ENCODE peak calls at places on chromosomes 11 and 22, in eight cellular contexts. One of them, this sample, is unnamed. For H3K36me3, the result is how much of the 10 kb centered on the place peaks cover.

GRCh38 chr11:31865606-31866300 is 54.6 kb upstream of the PAX6 start:
- DNase-seq in H7: no peak
- DNase-seq in NT2/D1: no peak
- DNase-seq in Peyer's patch: no peak
- DNase-seq in MM.1S: no peak
- DNase-seq in right lobe of liver: no peak
- DNase-seq in HepG2: no peak
- DNase-seq in colonic mucosa: no peak
- DNase-seq in this sample: no peak

GRCh38 chr11:31827458-31828206 is 16.5 kb upstream of the PAX6 start:
- DNase-seq in H7: peak
- DNase-seq in NT2/D1: no peak
- DNase-seq in Peyer's patch: no peak
- DNase-seq in MM.1S: no peak
- DNase-seq in right lobe of liver: no peak
- DNase-seq in HepG2: no peak
- DNase-seq in colonic mucosa: no peak
- DNase-seq in this sample: no peak

GRCh38 chr11:122157540-122158173 is 41.6 kb upstream of the BLID start:
- DNase-seq in H7: no peak
- DNase-seq in NT2/D1: no peak
- DNase-seq in Peyer's patch: no peak
- DNase-seq in MM.1S: no peak
- DNase-seq in right lobe of liver: no peak
- DNase-seq in HepG2: no peak
- DNase-seq in colonic mucosa: no peak
- DNase-seq in this sample: no peak

GRCh38 chr11:796565-797299 is 1.3 kb downstream of the SLC25A22 start:
- DNase-seq in H7: peak
- DNase-seq in NT2/D1: no peak
- DNase-seq in Peyer's patch: peak
- DNase-seq in MM.1S: no peak
- DNase-seq in right lobe of liver: peak
- DNase-seq in HepG2: peak
- DNase-seq in colonic mucosa: peak
- DNase-seq in this sample: no peak

GRCh38 chr11:64036081-64037026 is 623 bp downstream of the FLRT1 start:
- DNase-seq in H7: peak
- DNase-seq in NT2/D1: no peak
- DNase-seq in Peyer's patch: no peak
- DNase-seq in MM.1S: no peak
- DNase-seq in right lobe of liver: no peak
- DNase-seq in HepG2: no peak
- DNase-seq in colonic mucosa: no peak
- DNase-seq in this sample: no peak

GRCh38 chr22:22380098-22381030 is 128.2 kb downstream of the ZNF280B start:
- DNase-seq in H7: peak
- DNase-seq in NT2/D1: no peak
- DNase-seq in Peyer's patch: no peak
- DNase-seq in MM.1S: peak
- DNase-seq in right lobe of liver: no peak
- DNase-seq in HepG2: no peak
- DNase-seq in colonic mucosa: no peak
- DNase-seq in this sample: no peak

GRCh38 chr11:118532852-118533768 is 2.1 kb downstream of the TMEM25 start:
- DNase-seq in H7: no peak
- DNase-seq in NT2/D1: no peak
- DNase-seq in Peyer's patch: no peak
- DNase-seq in MM.1S: no peak
- DNase-seq in right lobe of liver: peak
- DNase-seq in HepG2: no peak
- DNase-seq in colonic mucosa: no peak
- DNase-seq in this sample: no peak

GRCh38 chr22:49197500-49197899 is 630.2 kb downstream of the BRD1 start:
- DNase-seq in H7: peak
- DNase-seq in NT2/D1: no peak
- DNase-seq in Peyer's patch: peak
- DNase-seq in MM.1S: no peak
- DNase-seq in right lobe of liver: peak
- DNase-seq in HepG2: no peak
- DNase-seq in colonic mucosa: no peak
- DNase-seq in this sample: no peak

GRCh38 chr11:118605116-118605867 is 2.1 kb upstream of the PHLDB1 start:
- DNase-seq in H7: peak
- DNase-seq in NT2/D1: no peak
- DNase-seq in Peyer's patch: no peak
- DNase-seq in MM.1S: no peak
- DNase-seq in right lobe of liver: no peak
- DNase-seq in HepG2: peak
- DNase-seq in colonic mucosa: peak
- DNase-seq in this sample: no peak

GRCh38 chr22:17501679-17502285 is 61.5 kb upstream of the SLC25A18 start:
- DNase-seq in H7: peak
- DNase-seq in NT2/D1: peak
- DNase-seq in Peyer's patch: no peak
- DNase-seq in MM.1S: peak
- DNase-seq in right lobe of liver: no peak
- DNase-seq in HepG2: peak
- DNase-seq in colonic mucosa: peak
- DNase-seq in this sample: peak

GRCh38 chr11:86118201-86118600 is 49.3 kb upstream of the PICALM start:
- DNase-seq in H7: no peak
- DNase-seq in NT2/D1: no peak
- DNase-seq in Peyer's patch: no peak
- DNase-seq in MM.1S: no peak
- DNase-seq in right lobe of liver: no peak
- DNase-seq in HepG2: no peak
- DNase-seq in colonic mucosa: no peak
- DNase-seq in this sample: no peak

GRCh38 chr22:33922268-33922667 is 2.0 kb upstream of the LARGE1 start:
- DNase-seq in H7: no peak
- DNase-seq in NT2/D1: peak
- DNase-seq in Peyer's patch: peak
- DNase-seq in MM.1S: peak
- DNase-seq in right lobe of liver: peak
- DNase-seq in HepG2: peak
- DNase-seq in colonic mucosa: peak
- DNase-seq in this sample: peak

GRCh38 chr11:71458146-71459070 is 5.4 kb downstream of the NADSYN1 start:
- DNase-seq in H7: no peak
- DNase-seq in NT2/D1: no peak
- DNase-seq in Peyer's patch: peak
- DNase-seq in MM.1S: no peak
- DNase-seq in right lobe of liver: peak
- DNase-seq in HepG2: no peak
- DNase-seq in colonic mucosa: no peak
- DNase-seq in this sample: no peak
- H3K36me3 ChIP-seq in H7: under half
- H3K36me3 ChIP-seq in NT2/D1: half or more
- H3K36me3 ChIP-seq in Peyer's patch: under half
- H3K36me3 ChIP-seq in MM.1S: under half
- H3K36me3 ChIP-seq in right lobe of liver: under half
- H3K36me3 ChIP-seq in HepG2: half or more
- H3K36me3 ChIP-seq in colonic mucosa: under half
- H3K36me3 ChIP-seq in this sample: under half

GRCh38 chr11:57599381-57599780 is 1.9 kb downstream of the SERPING1 start:
- DNase-seq in H7: no peak
- DNase-seq in NT2/D1: no peak
- DNase-seq in Peyer's patch: no peak
- DNase-seq in MM.1S: no peak
- DNase-seq in right lobe of liver: no peak
- DNase-seq in HepG2: no peak
- DNase-seq in colonic mucosa: no peak
- DNase-seq in this sample: no peak

GRCh38 chr11:57596266-57596885 is 1.1 kb upstream of the SERPING1 start:
- DNase-seq in H7: no peak
- DNase-seq in NT2/D1: no peak
- DNase-seq in Peyer's patch: no peak
- DNase-seq in MM.1S: no peak
- DNase-seq in right lobe of liver: peak
- DNase-seq in HepG2: no peak
- DNase-seq in colonic mucosa: no peak
- DNase-seq in this sample: no peak

GRCh38 chr11:57597971-57598830 is 716 bp downstream of the SERPING1 start:
- DNase-seq in H7: peak
- DNase-seq in NT2/D1: peak
- DNase-seq in Peyer's patch: peak
- DNase-seq in MM.1S: no peak
- DNase-seq in right lobe of liver: peak
- DNase-seq in HepG2: peak
- DNase-seq in colonic mucosa: peak
- DNase-seq in this sample: peak

GRCh38 chr11:57598831-57599155 is 1.3 kb downstream of the SERPING1 start:
- DNase-seq in H7: no peak
- DNase-seq in NT2/D1: no peak
- DNase-seq in Peyer's patch: no peak
- DNase-seq in MM.1S: no peak
- DNase-seq in right lobe of liver: no peak
- DNase-seq in HepG2: no peak
- DNase-seq in colonic mucosa: no peak
- DNase-seq in this sample: no peak

GRCh38 chr11:57597461-57597892 is at the start of gene SERPING1:
- DNase-seq in H7: no peak
- DNase-seq in NT2/D1: no peak
- DNase-seq in Peyer's patch: peak
- DNase-seq in MM.1S: no peak
- DNase-seq in right lobe of liver: peak
- DNase-seq in HepG2: no peak
- DNase-seq in colonic mucosa: peak
- DNase-seq in this sample: peak
- H3K4me3 ChIP-seq in H7: peak
- H3K4me3 ChIP-seq in NT2/D1: peak
- H3K4me3 ChIP-seq in Peyer's patch: peak
- H3K4me3 ChIP-seq in MM.1S: no peak
- H3K4me3 ChIP-seq in right lobe of liver: peak
- H3K4me3 ChIP-seq in HepG2: peak
- H3K4me3 ChIP-seq in colonic mucosa: peak
- H3K4me3 ChIP-seq in this sample: peak

GRCh38 chr22:46348099-46348695 is 12.7 kb downstream of the TRMU start:
- DNase-seq in H7: no peak
- DNase-seq in NT2/D1: no peak
- DNase-seq in Peyer's patch: no peak
- DNase-seq in MM.1S: no peak
- DNase-seq in right lobe of liver: peak
- DNase-seq in HepG2: no peak
- DNase-seq in colonic mucosa: no peak
- DNase-seq in this sample: no peak
- H3K36me3 ChIP-seq in H7: under half
- H3K36me3 ChIP-seq in NT2/D1: half or more
- H3K36me3 ChIP-seq in Peyer's patch: under half
- H3K36me3 ChIP-seq in MM.1S: under half
- H3K36me3 ChIP-seq in right lobe of liver: half or more
- H3K36me3 ChIP-seq in HepG2: half or more
- H3K36me3 ChIP-seq in colonic mucosa: under half
- H3K36me3 ChIP-seq in this sample: half or more

DNA sequence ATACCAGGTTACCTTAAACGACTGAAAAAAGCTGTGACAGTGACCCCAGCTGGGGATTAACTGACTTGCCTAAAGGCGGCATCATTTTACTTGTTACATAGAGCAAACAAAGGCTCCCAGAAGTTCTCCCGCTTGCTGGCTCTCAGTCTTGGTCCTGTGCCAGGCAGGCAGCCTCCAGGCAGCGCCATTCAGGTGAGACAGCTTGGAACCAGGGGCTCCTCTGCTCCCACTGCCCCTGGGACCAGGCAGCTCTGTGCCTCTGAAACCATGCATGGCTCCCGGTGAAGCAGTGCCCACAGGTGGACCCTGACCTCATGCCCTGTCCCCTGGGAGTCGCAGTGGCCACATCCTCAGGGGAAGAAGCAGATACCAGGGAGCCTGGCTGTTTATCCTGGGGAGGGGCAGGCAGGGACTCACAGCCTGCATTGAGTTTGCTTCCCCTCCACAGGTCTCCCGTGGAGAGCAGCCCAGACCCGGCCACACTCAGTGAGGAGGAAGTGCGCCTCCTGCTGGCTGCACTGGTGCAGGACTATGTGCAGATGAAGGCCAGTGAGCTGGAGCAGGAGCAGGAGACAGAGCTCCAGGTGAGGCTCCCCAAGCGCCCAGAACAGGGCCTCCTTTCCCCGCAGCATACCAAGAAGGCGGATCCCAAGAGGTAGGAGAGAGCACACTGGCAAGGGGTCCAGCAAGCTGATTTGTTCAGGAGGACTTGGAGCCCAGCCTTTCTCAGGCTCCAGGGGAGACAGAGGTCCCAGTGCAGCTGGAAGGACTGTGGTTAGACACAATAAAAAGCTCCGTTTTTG is 15.6 kb upstream of the CYP2R1 start:
- DNase-seq in H7: peak
- DNase-seq in NT2/D1: no peak
- DNase-seq in Peyer's patch: peak
- DNase-seq in MM.1S: peak
- DNase-seq in right lobe of liver: peak
- DNase-seq in HepG2: peak
- DNase-seq in colonic mucosa: peak
- DNase-seq in this sample: peak
- H3K4me3 ChIP-seq in H7: no peak
- H3K4me3 ChIP-seq in NT2/D1: no peak
- H3K4me3 ChIP-seq in Peyer's patch: no peak
- H3K4me3 ChIP-seq in MM.1S: no peak
- H3K4me3 ChIP-seq in right lobe of liver: no peak
- H3K4me3 ChIP-seq in HepG2: peak
- H3K4me3 ChIP-seq in colonic mucosa: no peak
- H3K4me3 ChIP-seq in this sample: no peak

DNA sequence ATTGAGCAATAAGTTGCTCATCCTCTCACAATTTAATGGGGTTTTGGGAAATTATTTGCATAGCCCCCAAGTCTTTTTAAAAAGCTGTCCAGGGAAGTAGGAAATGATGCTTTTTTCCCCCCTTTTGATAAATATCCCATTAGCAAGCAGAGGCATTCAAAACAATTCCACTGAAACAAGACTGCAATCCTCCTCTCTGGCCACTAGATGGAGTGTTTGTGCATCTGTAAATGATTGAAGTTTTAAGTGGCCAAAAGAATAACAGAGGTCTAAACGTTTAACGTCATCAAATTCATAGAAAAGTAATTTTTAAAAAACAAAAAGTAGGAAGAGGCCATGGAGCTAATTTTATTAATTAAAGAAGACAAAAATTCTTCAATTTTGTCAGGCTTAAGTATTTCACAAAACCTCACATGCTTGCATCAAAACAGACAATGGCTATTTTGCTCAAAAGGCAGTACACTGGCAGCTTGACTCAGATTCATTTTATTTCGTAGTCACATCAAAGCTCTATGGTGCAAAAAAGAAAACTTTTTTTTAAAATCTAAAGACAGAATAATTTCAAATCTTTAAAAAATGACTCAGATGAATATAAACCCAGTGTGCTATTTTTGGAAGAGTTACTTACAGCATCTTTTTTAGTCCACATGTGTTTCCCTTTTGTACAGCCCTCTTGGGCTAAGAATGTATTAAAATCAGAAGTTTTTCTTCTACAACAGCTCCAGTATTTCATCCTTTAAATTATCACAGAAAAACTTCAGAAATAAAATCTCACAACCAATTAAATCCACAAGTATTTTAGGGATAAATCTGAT is 17.8 kb downstream of the CHORDC1 start:
- DNase-seq in H7: no peak
- DNase-seq in NT2/D1: no peak
- DNase-seq in Peyer's patch: no peak
- DNase-seq in MM.1S: peak
- DNase-seq in right lobe of liver: no peak
- DNase-seq in HepG2: peak
- DNase-seq in colonic mucosa: no peak
- DNase-seq in this sample: peak
- H3K36me3 ChIP-seq in H7: under half
- H3K36me3 ChIP-seq in NT2/D1: half or more
- H3K36me3 ChIP-seq in Peyer's patch: under half
- H3K36me3 ChIP-seq in MM.1S: under half
- H3K36me3 ChIP-seq in right lobe of liver: under half
- H3K36me3 ChIP-seq in HepG2: under half
- H3K36me3 ChIP-seq in colonic mucosa: under half
- H3K36me3 ChIP-seq in this sample: half or more

This sample was measured in HAP-1.